ENCODE peak calls at places on chromosomes 2 and 18, in ten cellular contexts. One of them, this sample, is unnamed.

GRCh38 chr18:36194719-36195315 is 7.5 kb downstream of the MOCOS start:
- DNase-seq in H1: no peak
- DNase-seq in sigmoid colon: no peak
- DNase-seq in tibial nerve: no peak
- DNase-seq in transverse colon: no peak
- DNase-seq in IMR-90: no peak
- DNase-seq in A549: no peak
- DNase-seq in upper lobe of left lung: no peak
- DNase-seq in NB4: no peak
- DNase-seq in thyroid gland: no peak
- DNase-seq in this sample: no peak

GRCh38 chr18:37335337-37335736 is 230.3 kb downstream of the CELF4 start:
- DNase-seq in H1: no peak
- DNase-seq in sigmoid colon: no peak
- DNase-seq in tibial nerve: no peak
- DNase-seq in transverse colon: no peak
- DNase-seq in IMR-90: no peak
- DNase-seq in A549: peak; percentile 9
- DNase-seq in upper lobe of left lung: no peak
- DNase-seq in NB4: no peak
- DNase-seq in thyroid gland: peak; percentile 18
- DNase-seq in this sample: no peak

GRCh38 chr2:97871096-97871780 is 124.5 kb downstream of the TMEM131 start:
- DNase-seq in H1: no peak
- DNase-seq in sigmoid colon: no peak
- DNase-seq in tibial nerve: no peak
- DNase-seq in transverse colon: no peak
- DNase-seq in IMR-90: peak; percentile 79
- DNase-seq in A549: peak; percentile 29
- DNase-seq in upper lobe of left lung: no peak
- DNase-seq in NB4: no peak
- DNase-seq in thyroid gland: no peak
- DNase-seq in this sample: no peak

GRCh38 chr2:188853307-188853706 is 120.9 kb upstream of the COL3A1 start:
- DNase-seq in H1: no peak
- DNase-seq in sigmoid colon: no peak
- DNase-seq in tibial nerve: no peak
- DNase-seq in transverse colon: no peak
- DNase-seq in IMR-90: peak; percentile 96
- DNase-seq in A549: no peak
- DNase-seq in upper lobe of left lung: no peak
- DNase-seq in NB4: no peak
- DNase-seq in thyroid gland: no peak
- DNase-seq in this sample: no peak

GRCh38 chr2:19312949-19313348 is 45.5 kb downstream of the OSR1 start:
- DNase-seq in H1: no peak
- DNase-seq in sigmoid colon: no peak
- DNase-seq in tibial nerve: no peak
- DNase-seq in transverse colon: no peak
- DNase-seq in IMR-90: peak; percentile 56
- DNase-seq in A549: peak; percentile 51
- DNase-seq in upper lobe of left lung: no peak
- DNase-seq in NB4: peak; percentile 30
- DNase-seq in thyroid gland: no peak
- DNase-seq in this sample: no peak

GRCh38 chr2:98187194-98187593 is 100.2 kb downstream of the VWA3B start:
- DNase-seq in H1: no peak
- DNase-seq in sigmoid colon: no peak
- DNase-seq in tibial nerve: no peak
- DNase-seq in transverse colon: no peak
- DNase-seq in IMR-90: no peak
- DNase-seq in A549: no peak
- DNase-seq in upper lobe of left lung: no peak
- DNase-seq in NB4: no peak
- DNase-seq in thyroid gland: no peak
- DNase-seq in this sample: no peak

GRCh38 chr2:219772103-219772502 is 144.7 kb downstream of the SLC4A3 start:
- DNase-seq in H1: no peak
- DNase-seq in sigmoid colon: no peak
- DNase-seq in tibial nerve: no peak
- DNase-seq in transverse colon: no peak
- DNase-seq in IMR-90: no peak
- DNase-seq in A549: no peak
- DNase-seq in upper lobe of left lung: no peak
- DNase-seq in NB4: no peak
- DNase-seq in thyroid gland: no peak
- DNase-seq in this sample: no peak

GRCh38 chr2:40380721-40381120 is 71.2 kb downstream of the SLC8A1 start:
- DNase-seq in H1: no peak
- DNase-seq in sigmoid colon: no peak
- DNase-seq in tibial nerve: no peak
- DNase-seq in transverse colon: no peak
- DNase-seq in IMR-90: no peak
- DNase-seq in A549: no peak
- DNase-seq in upper lobe of left lung: no peak
- DNase-seq in NB4: no peak
- DNase-seq in thyroid gland: no peak
- DNase-seq in this sample: no peak

GRCh38 chr18:26457611-26458350 is 90.6 kb downstream of the KCTD1 start:
- DNase-seq in H1: peak; percentile 91
- DNase-seq in sigmoid colon: no peak
- DNase-seq in tibial nerve: no peak
- DNase-seq in transverse colon: no peak
- DNase-seq in IMR-90: no peak
- DNase-seq in A549: no peak
- DNase-seq in upper lobe of left lung: no peak
- DNase-seq in NB4: no peak
- DNase-seq in thyroid gland: no peak
- DNase-seq in this sample: no peak

GRCh38 chr18:26459884-26460283 is 88.5 kb downstream of the KCTD1 start:
- DNase-seq in H1: no peak
- DNase-seq in sigmoid colon: no peak
- DNase-seq in tibial nerve: no peak
- DNase-seq in transverse colon: no peak
- DNase-seq in IMR-90: no peak
- DNase-seq in A549: no peak
- DNase-seq in upper lobe of left lung: no peak
- DNase-seq in NB4: no peak
- DNase-seq in thyroid gland: no peak
- DNase-seq in this sample: no peak

GRCh38 chr18:26457195-26457594 is 91.2 kb downstream of the KCTD1 start:
- DNase-seq in H1: no peak
- DNase-seq in sigmoid colon: no peak
- DNase-seq in tibial nerve: no peak
- DNase-seq in transverse colon: no peak
- DNase-seq in IMR-90: no peak
- DNase-seq in A549: no peak
- DNase-seq in upper lobe of left lung: no peak
- DNase-seq in NB4: no peak
- DNase-seq in thyroid gland: no peak
- DNase-seq in this sample: no peak

GRCh38 chr18:26459340-26459739 is 89.0 kb downstream of the KCTD1 start:
- DNase-seq in H1: no peak
- DNase-seq in sigmoid colon: no peak
- DNase-seq in tibial nerve: no peak
- DNase-seq in transverse colon: no peak
- DNase-seq in IMR-90: no peak
- DNase-seq in A549: no peak
- DNase-seq in upper lobe of left lung: no peak
- DNase-seq in NB4: no peak
- DNase-seq in thyroid gland: no peak
- DNase-seq in this sample: no peak

GRCh38 chr18:26458526-26459232 is 89.7 kb downstream of the KCTD1 start:
- DNase-seq in H1: no peak
- DNase-seq in sigmoid colon: no peak
- DNase-seq in tibial nerve: no peak
- DNase-seq in transverse colon: no peak
- DNase-seq in IMR-90: peak; percentile 80
- DNase-seq in A549: no peak
- DNase-seq in upper lobe of left lung: no peak
- DNase-seq in NB4: peak; percentile 67
- DNase-seq in thyroid gland: no peak
- DNase-seq in this sample: no peak
- TF ChIP-seq POLR2A in H1: no peak
- TF ChIP-seq POLR2A in sigmoid colon: no peak
- TF ChIP-seq POLR2A in tibial nerve: no peak
- TF ChIP-seq POLR2A in transverse colon: no peak
- TF ChIP-seq POLR2A in IMR-90: no peak
- TF ChIP-seq POLR2A in A549: no peak
- TF ChIP-seq POLR2A in upper lobe of left lung: no peak
- TF ChIP-seq POLR2A in NB4: no peak
- TF ChIP-seq POLR2A in thyroid gland: no peak
- TF ChIP-seq POLR2A in this sample: no peak

DNA sequence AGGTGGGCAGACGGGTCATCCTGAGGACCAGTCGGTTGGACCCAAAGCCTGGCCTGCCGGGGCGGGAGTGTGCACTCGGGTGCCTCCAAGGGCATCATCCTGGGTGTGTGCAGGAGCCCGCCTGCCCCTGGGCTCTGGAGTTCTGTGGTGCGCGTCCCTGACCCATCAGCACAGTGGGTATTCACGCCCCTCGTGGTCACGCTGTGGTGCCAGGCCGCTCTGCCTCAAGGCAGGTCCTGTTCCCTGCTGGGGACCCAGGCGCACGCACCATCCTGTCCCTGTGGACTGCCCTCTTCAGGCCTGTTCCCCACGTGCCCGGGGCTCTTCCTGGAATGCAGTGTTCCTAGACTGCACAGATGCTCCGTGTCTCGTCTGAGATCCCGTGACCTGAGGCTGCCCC is 14.3 kb upstream of the D2HGDH start:
- DNase-seq in H1: no peak
- DNase-seq in sigmoid colon: no peak
- DNase-seq in tibial nerve: no peak
- DNase-seq in transverse colon: no peak
- DNase-seq in IMR-90: no peak
- DNase-seq in A549: no peak
- DNase-seq in upper lobe of left lung: no peak
- DNase-seq in NB4: no peak
- DNase-seq in thyroid gland: no peak
- DNase-seq in this sample: no peak
- TF ChIP-seq POLR2A in H1: no peak
- TF ChIP-seq POLR2A in sigmoid colon: no peak
- TF ChIP-seq POLR2A in tibial nerve: no peak
- TF ChIP-seq POLR2A in transverse colon: no peak
- TF ChIP-seq POLR2A in IMR-90: no peak
- TF ChIP-seq POLR2A in A549: no peak
- TF ChIP-seq POLR2A in upper lobe of left lung: no peak
- TF ChIP-seq POLR2A in NB4: no peak
- TF ChIP-seq POLR2A in thyroid gland: no peak
- TF ChIP-seq POLR2A in this sample: no peak

GRCh38 chr18:44699571-44700261 is 19.0 kb downstream of the SETBP1 start:
- DNase-seq in H1: no peak
- DNase-seq in sigmoid colon: peak; percentile 54
- DNase-seq in tibial nerve: no peak
- DNase-seq in transverse colon: no peak
- DNase-seq in IMR-90: no peak
- DNase-seq in A549: no peak
- DNase-seq in upper lobe of left lung: no peak
- DNase-seq in NB4: no peak
- DNase-seq in thyroid gland: no peak
- DNase-seq in this sample: no peak

GRCh38 chr18:44697315-44697714 is 16.6 kb downstream of the SETBP1 start:
- DNase-seq in H1: no peak
- DNase-seq in sigmoid colon: no peak
- DNase-seq in tibial nerve: no peak
- DNase-seq in transverse colon: no peak
- DNase-seq in IMR-90: no peak
- DNase-seq in A549: no peak
- DNase-seq in upper lobe of left lung: no peak
- DNase-seq in NB4: no peak
- DNase-seq in thyroid gland: no peak
- DNase-seq in this sample: no peak

GRCh38 chr18:44695503-44695902 is 14.8 kb downstream of the SETBP1 start:
- DNase-seq in H1: no peak
- DNase-seq in sigmoid colon: peak; percentile 27
- DNase-seq in tibial nerve: no peak
- DNase-seq in transverse colon: no peak
- DNase-seq in IMR-90: no peak
- DNase-seq in A549: no peak
- DNase-seq in upper lobe of left lung: no peak
- DNase-seq in NB4: no peak
- DNase-seq in thyroid gland: no peak
- DNase-seq in this sample: no peak

GRCh38 chr18:44698518-44698917 is 17.8 kb downstream of the SETBP1 start:
- DNase-seq in H1: no peak
- DNase-seq in sigmoid colon: peak; percentile 11
- DNase-seq in tibial nerve: no peak
- DNase-seq in transverse colon: no peak
- DNase-seq in IMR-90: no peak
- DNase-seq in A549: no peak
- DNase-seq in upper lobe of left lung: no peak
- DNase-seq in NB4: no peak
- DNase-seq in thyroid gland: no peak
- DNase-seq in this sample: no peak

DNA sequence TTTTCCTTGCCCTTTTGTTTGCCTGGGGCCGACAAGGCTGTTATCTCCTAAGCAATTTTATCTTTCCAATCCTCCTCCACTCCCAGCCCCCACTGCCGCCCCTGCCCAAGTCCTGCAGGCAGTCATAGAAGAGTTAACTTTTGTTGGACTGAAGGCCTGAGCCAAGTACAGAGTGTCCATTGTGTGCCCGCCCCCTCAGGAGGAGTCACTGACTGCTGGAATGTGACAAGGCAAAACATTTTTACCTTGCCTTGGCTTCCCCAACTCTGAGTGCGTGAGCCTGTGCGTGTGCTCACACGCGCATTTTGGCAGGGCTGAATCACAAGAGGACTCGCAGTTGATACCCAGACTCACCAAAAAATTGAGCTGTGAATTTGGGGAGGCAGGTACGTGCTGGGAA is 16.2 kb downstream of the SETBP1 start:
- DNase-seq in H1: peak; percentile 49
- DNase-seq in sigmoid colon: no peak
- DNase-seq in tibial nerve: no peak
- DNase-seq in transverse colon: peak; percentile 29
- DNase-seq in IMR-90: no peak
- DNase-seq in A549: no peak
- DNase-seq in upper lobe of left lung: no peak
- DNase-seq in NB4: no peak
- DNase-seq in thyroid gland: peak; percentile 70
- DNase-seq in this sample: peak; percentile 58
- TF ChIP-seq POLR2A in H1: no peak
- TF ChIP-seq POLR2A in sigmoid colon: no peak
- TF ChIP-seq POLR2A in tibial nerve: no peak
- TF ChIP-seq POLR2A in transverse colon: no peak
- TF ChIP-seq POLR2A in IMR-90: no peak
- TF ChIP-seq POLR2A in A549: no peak
- TF ChIP-seq POLR2A in upper lobe of left lung: no peak
- TF ChIP-seq POLR2A in NB4: no peak
- TF ChIP-seq POLR2A in thyroid gland: peak; percentile 43
- TF ChIP-seq POLR2A in this sample: no peak

GRCh38 chr18:46917108-46917807 is at the start of the genes KATNAL2 and PIAS2:
- DNase-seq in H1: peak; percentile 87
- DNase-seq in sigmoid colon: peak; percentile 87
- DNase-seq in tibial nerve: peak; percentile 51
- DNase-seq in transverse colon: peak; percentile 83
- DNase-seq in IMR-90: peak; percentile 58
- DNase-seq in A549: peak; percentile 68
- DNase-seq in upper lobe of left lung: peak; percentile 83
- DNase-seq in NB4: peak; percentile 87
- DNase-seq in thyroid gland: peak; percentile 82
- DNase-seq in this sample: peak; percentile 44

GRCh38 chr18:46916551-46917107 is 678 bp downstream of the PIAS2 start:
- DNase-seq in H1: peak; percentile 63
- DNase-seq in sigmoid colon: no peak
- DNase-seq in tibial nerve: no peak
- DNase-seq in transverse colon: no peak
- DNase-seq in IMR-90: peak; percentile 36
- DNase-seq in A549: peak; percentile 14
- DNase-seq in upper lobe of left lung: no peak
- DNase-seq in NB4: peak; percentile 62
- DNase-seq in thyroid gland: no peak
- DNase-seq in this sample: no peak

GRCh38 chr18:46920067-46920466 is 2.7 kb downstream of the KATNAL2 start:
- DNase-seq in H1: no peak
- DNase-seq in sigmoid colon: no peak
- DNase-seq in tibial nerve: no peak
- DNase-seq in transverse colon: no peak
- DNase-seq in IMR-90: no peak
- DNase-seq in A549: no peak
- DNase-seq in upper lobe of left lung: no peak
- DNase-seq in NB4: no peak
- DNase-seq in thyroid gland: no peak
- DNase-seq in this sample: no peak

GRCh38 chr18:46915800-46916550 is 1.3 kb downstream of the PIAS2 start:
- DNase-seq in H1: no peak
- DNase-seq in sigmoid colon: no peak
- DNase-seq in tibial nerve: no peak
- DNase-seq in transverse colon: no peak
- DNase-seq in IMR-90: peak; percentile 4
- DNase-seq in A549: no peak
- DNase-seq in upper lobe of left lung: no peak
- DNase-seq in NB4: no peak
- DNase-seq in thyroid gland: no peak
- DNase-seq in this sample: no peak

GRCh38 chr18:46917808-46918600 is 602 bp downstream of the KATNAL2 start:
- DNase-seq in H1: peak; percentile 57
- DNase-seq in sigmoid colon: no peak
- DNase-seq in tibial nerve: no peak
- DNase-seq in transverse colon: peak; percentile 32
- DNase-seq in IMR-90: peak; percentile 37
- DNase-seq in A549: peak; percentile 10
- DNase-seq in upper lobe of left lung: no peak
- DNase-seq in NB4: peak; percentile 50
- DNase-seq in thyroid gland: peak; percentile 72
- DNase-seq in this sample: no peak
- TF ChIP-seq POLR2A in H1: no peak
- TF ChIP-seq POLR2A in sigmoid colon: no peak
- TF ChIP-seq POLR2A in tibial nerve: no peak
- TF ChIP-seq POLR2A in transverse colon: no peak
- TF ChIP-seq POLR2A in IMR-90: no peak
- TF ChIP-seq POLR2A in A549: no peak
- TF ChIP-seq POLR2A in upper lobe of left lung: no peak
- TF ChIP-seq POLR2A in NB4: peak; percentile 7
- TF ChIP-seq POLR2A in thyroid gland: no peak
- TF ChIP-seq POLR2A in this sample: no peak

This sample was measured in breast epithelium.